ENCODE peak calls at places on chromosomes 2 and 18, in five cellular contexts. H, A, U, K and O are unnamed samples.

GRCh38 chr18:12851709-12852108 is 32.3 kb downstream of the PTPN2 start:
- DNase-seq in H (no peak), A (no peak), U (no peak), K (no peak), O (no peak)

GRCh38 chr2:8009010-8009597 is 672.8 kb upstream of the ID2 start:
- DNase-seq in H (no peak), A (no peak), U (no peak), K (no peak), O (no peak)

GRCh38 chr18:45865466-45865865 is 40.0 kb downstream of the SIGLEC15 start:
- DNase-seq in H (no peak), A (no peak), U (no peak), K (no peak), O (no peak)

GRCh38 chr2:157894694-157895450 is 18.7 kb upstream of the ACVR1 start:
- DNase-seq in H (no peak), A (no peak), U (no peak), K (no peak), O (no peak)

GRCh38 chr2:215280326-215280725 is 31.5 kb upstream of the ATIC start:
- DNase-seq in H (no peak), A (no peak), U (no peak), K (no peak), O (no peak)

GRCh38 chr18:79693561-79694205 is 14.1 kb downstream of the CTDP1 start:
- DNase-seq in H (no peak), A (no peak), U (peak; percentile 54), K (no peak), O (peak; percentile 52)

GRCh38 chr2:133884739-133885381 is 316.6 kb upstream of the NCKAP5 start:
- DNase-seq in H (peak; percentile 27), A (no peak), U (no peak), K (peak; percentile 5), O (no peak)

GRCh38 chr2:28621172-28622100 is 125.6 kb downstream of the PLB1 start:
- DNase-seq in H (peak; percentile 66), A (peak; percentile 69), U (peak; percentile 81), K (peak; percentile 49), O (no peak)